ENCODE peak calls at places on chromosomes 4 and X, in ten cellular contexts. Y is stimulated activated CD4-positive, alpha-beta T cell treated with anti-CD3 and anti-CD28 coated beads, TNF-alpha, amount 100 ng/mL, for 4 hours; L is stimulated activated CD8-positive, alpha-beta memory T cell treated with anti-CD3 and anti-CD28 coated beads, Interleukin-2, amount 100 ng/mL, for 1 hour; A is left ventricle myocardium inferior; X is AG10803; G is NCI-H1092; R is HepG2; M is stimulated activated effector memory CD8-positive, alpha-beta T cell treated with anti-CD3 and anti-CD28 coated beads, Interleukin-12 subunit alpha, Interleukin-12 subunit beta, amount 100 ng/mL, for 72 hours; E is activated gamma-delta T cell treated with anti-CD3 and anti-CD28 coated beads, Interleukin-2, amount 50 U/mL, for 16 hours; T is KG1. H is an unnamed sample.

GRCh38 chr4:115090483-115091075 is 22.8 kb downstream of the NDST4 start:
- DNase-seq in Y (no peak), L (no peak), A (no peak), X (peak; percentile 11), G (peak; percentile 48), R (peak; percentile 24), M (no peak), E (no peak), T (no peak), H (no peak)

GRCh38 chr4:77586953-77587383 is 18.7 kb upstream of the CXCL13 start:
- DNase-seq in Y (peak; percentile 15), L (peak; percentile 17), A (no peak), X (peak; percentile 67), G (no peak), R (no peak), M (peak; percentile 43), E (peak; percentile 44), T (peak; percentile 64), H (no peak)

GRCh38 chr4:148239406-148239805 is 202.8 kb downstream of the NR3C2 start:
- DNase-seq in Y (no peak), L (no peak), A (no peak), X (no peak), G (no peak), R (no peak), M (no peak), E (no peak), T (no peak), H (no peak)

GRCh38 chr4:142238589-142238988 is 602.2 kb downstream of the IL15 start:
- DNase-seq in Y (no peak), L (no peak), A (no peak), X (peak; percentile 66), G (no peak), R (no peak), M (no peak), E (no peak), T (no peak), H (no peak)

GRCh38 chr4:149896428-149896827 is 80.8 kb upstream of the IQCM start:
- DNase-seq in Y (no peak), L (no peak), A (peak; percentile 16), X (peak; percentile 62), G (no peak), R (no peak), M (no peak), E (no peak), T (no peak), H (no peak)

GRCh38 chrX:136529795-136530194 is 2.2 kb upstream of the VGLL1 start:
- DNase-seq in Y (no peak), L (no peak), A (no peak), X (no peak), G (no peak), R (no peak), M (no peak), E (no peak), T (no peak), H (no peak)

GRCh38 chr4:23582671-23583070 is 307.2 kb downstream of the PPARGC1A start:
- DNase-seq in Y (no peak), L (no peak), A (no peak), X (no peak), G (no peak), R (no peak), M (no peak), E (no peak), T (no peak), H (no peak)

GRCh38 chr4:107219681-107220080 is 183.6 kb upstream of the DKK2 start:
- DNase-seq in Y (no peak), L (no peak), A (no peak), X (no peak), G (no peak), R (no peak), M (no peak), E (no peak), T (no peak), H (no peak)

GRCh38 chrX:41347186-41347585 is 13.2 kb downstream of the DDX3X start:
- DNase-seq in Y (no peak), L (no peak), A (no peak), X (no peak), G (no peak), R (no peak), M (no peak), E (no peak), T (no peak), H (no peak)

GRCh38 chr4:102295153-102295862 is 50.0 kb downstream of the SLC39A8 start:
- DNase-seq in Y (no peak), L (no peak), A (no peak), X (no peak), G (no peak), R (no peak), M (no peak), E (no peak), T (no peak), H (no peak)

GRCh38 chrX:100599456-100599855 is 14.7 kb downstream of the TNMD start:
- DNase-seq in Y (no peak), L (no peak), A (no peak), X (no peak), G (no peak), R (no peak), M (no peak), E (no peak), T (no peak), H (no peak)